ENCODE peak calls at places on chromosome 1, in seven cellular contexts. A, X, K, T, E, Z and W are unnamed samples.

GRCh38 chr1:145706282-145706681 is 886 bp downstream of the PDZK1 start:
- DNase-seq in X (no peak), Z (no peak), T (no peak), K (no peak), A (no peak), E (peak), W (no peak)

GRCh38 chr1:10634428-10635384 is 160.0 kb downstream of the PEX14 start:
- DNase-seq in T (no peak), E (peak), Z (no peak), K (no peak), X (no peak), A (peak), W (no peak)

GRCh38 chr1:24905355-24905978 is 24.6 kb downstream of the RUNX3 start:
- DNase-seq in K (no peak), E (no peak), Z (no peak), A (peak), T (no peak), X (no peak), W (no peak)

GRCh38 chr1:217717959-217718358 is 86.8 kb downstream of the SPATA17 start:
- DNase-seq in T (no peak), X (no peak), E (no peak), Z (no peak), K (no peak), A (no peak), W (no peak)

GRCh38 chr1:60073605-60074278 is at the start of gene C1orf87:
- DNase-seq in E (no peak), K (no peak), Z (peak), T (no peak), A (no peak), X (no peak), W (no peak)

GRCh38 chr1:21317035-21317689 is 26.9 kb upstream of the ECE1 start:
- DNase-seq in Z (peak), E (no peak), A (peak), T (peak), K (peak), X (peak), W (no peak)

GRCh38 chr1:27074175-27074780 is 61.6 kb upstream of the TENT5B start:
- DNase-seq in Z (no peak), X (no peak), A (no peak), T (no peak), K (no peak), E (peak), W (no peak)

GRCh38 chr1:170494369-170494768 is 37.6 kb upstream of the GORAB start:
- DNase-seq in A (no peak), E (peak), K (no peak), X (peak), Z (peak), T (no peak), W (no peak)

GRCh38 chr1:229080361-229080760 is 190.6 kb upstream of the RAB4A start:
- DNase-seq in X (no peak), T (no peak), Z (no peak), K (no peak), E (no peak), A (no peak), W (no peak)

GRCh38 chr1:3889952-3890351 is 10.1 kb downstream of the C1orf174 start:
- DNase-seq in E (no peak), T (no peak), Z (no peak), K (no peak), X (no peak), A (no peak), W (no peak)

GRCh38 chr1:209354111-209354839 is 229.2 kb upstream of the CAMK1G start:
- DNase-seq in A (peak), T (peak), E (peak), Z (peak), X (peak), K (peak), W (no peak)

GRCh38 chr1:50651476-50652263 is 228.4 kb upstream of the DMRTA2 start:
- DNase-seq in T (no peak), E (no peak), A (no peak), Z (no peak), X (no peak), K (no peak), W (no peak)

GRCh38 chr1:240501115-240501514 is 110.8 kb downstream of the GREM2 start:
- DNase-seq in A (no peak), Z (no peak), X (no peak), E (no peak), T (no peak), K (no peak), W (no peak)

GRCh38 chr1:26035959-26036755 is 9.8 kb downstream of the SLC30A2 start:
- DNase-seq in A (peak), K (peak), E (peak), X (peak), Z (peak), T (peak), W (peak)

GRCh38 chr1:152419917-152420316 is 5.9 kb upstream of the CRNN start:
- DNase-seq in T (no peak), K (no peak), A (no peak), E (peak), Z (no peak), X (no peak), W (no peak)

GRCh38 chr1:181101581-181102226 is 13.2 kb downstream of the IER5 start:
- DNase-seq in E (peak), A (no peak), X (peak), K (no peak), Z (no peak), T (no peak), W (no peak)

GRCh38 chr1:203649551-203650011 is 22.9 kb downstream of the ATP2B4 start:
- DNase-seq in E (peak), Z (no peak), A (no peak), X (no peak), T (no peak), K (no peak), W (no peak)

GRCh38 chr1:243246916-243247315 is 8.2 kb downstream of the CEP170 start:
- DNase-seq in X (peak), A (no peak), Z (no peak), T (no peak), K (no peak), E (no peak), W (no peak)

GRCh38 chr1:57489342-57490036 is 65.6 kb upstream of the DAB1 start:
- DNase-seq in Z (no peak), E (peak), K (no peak), T (no peak), X (peak), A (no peak), W (peak)

GRCh38 chr1:3271866-3272265 is 182.6 kb upstream of the ARHGEF16 start:
- DNase-seq in A (no peak), X (no peak), K (peak), Z (no peak), E (no peak), T (no peak), W (no peak)

GRCh38 chr1:197008861-197009260 is 31.5 kb downstream of the CFHR5 start:
- DNase-seq in E (no peak), A (no peak), K (no peak), T (no peak), Z (no peak), X (no peak), W (no peak)

GRCh38 chr1:233859446-233859845 is 45.0 kb upstream of the SLC35F3 start:
- DNase-seq in K (no peak), T (no peak), E (peak), A (no peak), Z (no peak), X (no peak), W (no peak)

GRCh38 chr1:233972563-233972950 is 68.1 kb downstream of the SLC35F3 start:
- DNase-seq in X (no peak), Z (no peak), A (no peak), K (no peak), E (no peak), T (no peak), W (no peak)

GRCh38 chr1:220498188-220498587 is 29.7 kb upstream of the MARK1 start:
- DNase-seq in Z (no peak), A (no peak), K (no peak), X (no peak), T (no peak), E (peak), W (no peak)

GRCh38 chr1:20723537-20724363 is 5.9 kb upstream of the KIF17 start:
- DNase-seq in E (no peak), K (peak), T (peak), A (peak), X (no peak), Z (no peak), W (no peak)

GRCh38 chr1:51070640-51071039 is 31.4 kb upstream of the C1orf185 start:
- DNase-seq in X (no peak), K (no peak), Z (no peak), A (no peak), E (peak), T (no peak), W (no peak)

GRCh38 chr1:102529446-102529845 is 532.7 kb upstream of the OLFM3 start:
- DNase-seq in E (no peak), A (no peak), X (no peak), Z (no peak), K (no peak), T (no peak), W (no peak)

GRCh38 chr1:235624751-235625192 is 24.8 kb downstream of the GNG4 start:
- DNase-seq in K (no peak), Z (no peak), A (no peak), X (peak), E (no peak), T (no peak), W (peak)

GRCh38 chr1:90012305-90012704 is 17.4 kb downstream of the ZNF326 start:
- DNase-seq in E (no peak), X (peak), K (no peak), T (no peak), A (no peak), Z (no peak), W (no peak)

GRCh38 chr1:9825101-9826074 is 1.6 kb upstream of the CLSTN1 start:
- DNase-seq in Z (peak), A (peak), T (peak), X (peak), E (peak), K (peak), W (peak)

GRCh38 chr1:6645022-6645421 is 20.4 kb downstream of the THAP3 start:
- DNase-seq in K (no peak), T (no peak), E (no peak), X (no peak), A (no peak), Z (no peak), W (no peak)

GRCh38 chr1:47616906-47617305 is 179.1 kb downstream of the FOXD2 start:
- DNase-seq in T (no peak), X (no peak), E (no peak), Z (no peak), A (no peak), K (no peak), W (no peak)

GRCh38 chr1:109912214-109912861 is 1.7 kb downstream of the CSF1 start:
- DNase-seq in K (no peak), X (no peak), Z (no peak), T (no peak), A (no peak), E (no peak), W (no peak)

GRCh38 chr1:109912873-109913272 is 2.2 kb downstream of the CSF1 start:
- DNase-seq in Z (no peak), X (no peak), K (no peak), T (no peak), A (peak), E (no peak), W (no peak)

GRCh38 chr1:109909531-109909930 is 1.1 kb upstream of the CSF1 start:
- DNase-seq in A (no peak), Z (no peak), T (no peak), X (no peak), E (no peak), K (no peak), W (no peak)

GRCh38 chr1:109910123-109910962 is at the start of gene CSF1:
- DNase-seq in T (peak), A (peak), X (peak), Z (peak), K (peak), E (no peak), W (no peak)

DNA sequence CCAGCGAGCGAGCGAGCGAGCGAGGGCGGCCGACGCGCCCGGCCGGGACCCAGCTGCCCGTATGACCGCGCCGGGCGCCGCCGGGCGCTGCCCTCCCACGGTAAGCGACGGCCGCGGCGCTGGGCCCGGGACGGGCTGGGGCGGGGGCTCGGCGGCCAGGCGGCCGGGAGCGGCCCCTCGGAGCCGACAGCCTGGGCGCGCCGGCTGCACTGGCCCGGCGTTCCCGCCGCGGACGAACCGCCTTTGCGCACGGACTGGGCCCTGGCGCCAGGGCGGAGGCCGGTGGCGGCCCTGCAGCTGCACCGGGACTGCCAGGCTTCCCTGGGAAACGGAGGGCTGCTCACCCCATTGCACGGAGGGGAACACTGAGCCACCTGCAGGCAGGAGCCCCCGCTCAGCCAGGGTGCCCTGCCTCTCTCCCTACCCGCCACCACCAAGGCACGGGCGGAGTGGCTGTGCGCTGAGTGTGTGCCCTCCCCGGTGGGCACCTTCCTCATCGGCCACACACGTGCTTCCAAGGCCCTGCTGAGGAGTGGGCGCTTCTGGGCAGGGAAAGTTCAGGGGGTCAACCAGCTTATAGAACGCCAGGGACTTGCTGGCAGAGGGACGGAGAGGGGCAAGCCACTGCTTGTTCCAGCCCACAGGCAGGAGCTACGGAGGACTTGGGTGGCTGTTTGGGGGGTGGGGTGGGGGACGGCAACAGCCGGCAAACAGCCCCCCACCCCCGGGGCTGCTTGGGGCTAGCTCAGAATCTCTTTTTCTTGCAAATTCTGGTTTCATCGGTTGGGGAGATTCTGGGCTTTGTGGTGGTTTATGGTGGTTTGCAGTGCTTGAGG is 532 bp downstream of the CSF1 start:
- DNase-seq in E (no peak), K (no peak), T (no peak), A (no peak), Z (no peak), X (no peak), W (no peak)
- TF ChIP-seq CTCF in E (no peak), K (no peak), T (no peak), A (no peak), Z (no peak), X (no peak), W (no peak)

DNA sequence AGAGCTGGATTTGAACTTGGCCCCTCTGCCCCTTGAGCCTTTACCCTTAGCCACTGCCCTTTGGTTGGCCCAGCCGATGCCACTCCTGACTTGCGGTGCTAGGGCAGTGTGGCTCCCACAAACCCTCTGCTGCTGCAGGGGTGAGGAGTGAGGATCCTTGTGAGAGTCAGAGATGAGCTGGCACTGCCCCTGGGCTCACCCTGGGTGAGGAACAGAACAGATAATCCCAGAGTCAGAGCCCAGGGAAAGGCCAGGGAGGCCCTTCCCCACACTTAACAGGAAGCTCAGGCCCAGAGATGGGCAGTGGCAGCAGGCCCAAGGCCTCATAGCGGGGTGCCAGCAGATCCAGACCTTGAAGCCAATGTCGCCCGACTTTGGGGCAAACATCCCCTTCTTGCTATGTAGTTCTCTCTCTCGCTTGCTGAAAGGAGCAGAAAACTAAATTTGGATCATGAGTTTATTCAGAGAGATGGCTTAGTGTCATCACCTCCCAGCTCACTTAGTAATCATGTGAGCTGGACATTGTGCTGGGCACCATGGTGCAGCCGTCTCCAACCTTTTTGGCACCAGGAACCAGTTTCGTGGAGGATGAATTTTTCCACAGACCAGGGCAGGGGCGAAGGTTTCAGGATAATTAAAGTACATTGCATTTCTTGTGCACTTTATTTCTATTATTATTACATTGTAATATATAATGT is 81.4 kb downstream of the IGSF21 start:
- DNase-seq in Z (no peak), T (no peak), A (no peak), X (no peak), K (no peak), E (no peak), W (no peak)
- H3K4me3 ChIP-seq in Z (no peak), T (no peak), A (no peak), X (no peak), K (no peak), E (no peak), W (no peak)

DNA sequence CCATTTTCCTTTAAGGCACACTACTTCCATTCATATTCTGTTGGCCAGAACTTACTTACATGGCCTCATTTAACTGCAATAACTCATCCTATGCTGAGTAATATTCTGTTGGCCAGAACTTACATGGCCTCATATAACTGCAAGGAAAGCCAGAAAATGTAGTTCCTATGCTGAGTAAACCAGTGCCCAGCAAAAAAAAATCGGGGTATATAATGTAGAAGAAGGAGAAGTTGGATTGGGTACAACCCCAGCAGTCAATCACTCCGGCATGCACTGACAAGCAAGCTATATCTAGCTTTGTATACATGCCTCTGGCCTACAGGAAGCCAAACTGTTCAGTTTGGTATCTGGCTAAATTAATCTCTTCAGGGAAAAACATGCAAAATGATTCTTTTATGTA is 39.4 kb upstream of the PPIH start:
- DNase-seq in X (peak), T (no peak), Z (no peak), A (no peak), E (peak), K (no peak), W (no peak)
- TF ChIP-seq CTCF in X (no peak), T (no peak), Z (no peak), A (no peak), E (no peak), K (no peak), W (no peak)

GRCh38 chr1:156812293-156812990 is 4.2 kb downstream of the SH2D2A start:
- DNase-seq in K (no peak), T (no peak), Z (no peak), X (no peak), A (no peak), E (peak), W (no peak)
- H3K4me3 ChIP-seq in K (no peak), T (no peak), Z (no peak), X (no peak), A (no peak), E (no peak), W (no peak)

GRCh38 chr1:97135972-97136371 is 414.4 kb downstream of the PTBP2 start:
- DNase-seq in K (no peak), X (no peak), T (no peak), A (no peak), Z (no peak), E (no peak), W (no peak)

GRCh38 chr1:97136971-97137370 is 415.4 kb downstream of the PTBP2 start:
- DNase-seq in Z (no peak), A (no peak), K (no peak), T (no peak), X (no peak), E (no peak), W (no peak)

GRCh38 chr1:97139512-97139911 is 417.9 kb downstream of the PTBP2 start:
- DNase-seq in T (no peak), X (no peak), K (no peak), Z (no peak), E (no peak), A (no peak), W (no peak)

GRCh38 chr1:97137862-97138514 is 416.4 kb downstream of the PTBP2 start:
- DNase-seq in X (peak), T (no peak), A (peak), E (peak), Z (peak), K (no peak), W (no peak)

GRCh38 chr1:97138515-97139032 is 417.0 kb downstream of the PTBP2 start:
- DNase-seq in X (no peak), K (no peak), E (peak), T (no peak), Z (peak), A (no peak), W (no peak)
- TF ChIP-seq CTCF in X (no peak), K (no peak), E (no peak), T (no peak), Z (no peak), A (no peak), W (no peak)

GRCh38 chr1:95281781-95282495 is 47.9 kb downstream of the RWDD3 start:
- DNase-seq in Z (no peak), X (no peak), K (no peak), E (no peak), T (no peak), A (no peak), W (no peak)

GRCh38 chr1:95276429-95276828 is 42.4 kb downstream of the RWDD3 start:
- DNase-seq in A (no peak), X (no peak), Z (no peak), K (no peak), T (no peak), E (no peak), W (no peak)

GRCh38 chr1:95282496-95282850 is 48.5 kb downstream of the RWDD3 start:
- DNase-seq in X (peak), Z (no peak), A (no peak), T (no peak), E (no peak), K (no peak), W (no peak)

GRCh38 chr1:95278173-95278988 is 44.4 kb downstream of the RWDD3 start:
- DNase-seq in T (no peak), A (no peak), Z (no peak), K (no peak), X (no peak), E (no peak), W (no peak)
- H3K4me3 ChIP-seq in T (no peak), A (no peak), Z (no peak), K (no peak), X (no peak), E (no peak), W (no peak)